ENCODE peak calls at places on chromosomes 2 and 18, in seven cellular contexts. M is cardiac fibroblast, P is immature natural killer cell, B is T-helper 1 cell, W is SHP77, A is AG20443, F is HT1080. V is an unnamed sample.

GRCh38 chr18:48893559-48894265 is 57.1 kb downstream of the SMAD7 start:
- DNase-seq in M (no peak), A (no peak), B (no peak), P (no peak), W (peak), F (no peak), V (no peak)

GRCh38 chr2:121650554-121650930 is 1.3 kb upstream of the CLASP1 start:
- DNase-seq in A (peak), W (no peak), P (no peak), B (peak), M (peak), F (no peak), V (no peak)

GRCh38 chr18:59414254-59414653 is 55.2 kb upstream of the LMAN1 start:
- DNase-seq in P (no peak), A (no peak), B (no peak), M (no peak), W (no peak), F (no peak), V (no peak)

GRCh38 chr18:77369644-77370043 is 120.0 kb downstream of the GALR1 start:
- DNase-seq in P (no peak), A (no peak), F (no peak), M (no peak), W (no peak), B (no peak), V (no peak)

GRCh38 chr2:123514808-123515207 is 510.3 kb upstream of the CNTNAP5 start:
- DNase-seq in W (no peak), A (no peak), B (no peak), M (no peak), P (no peak), F (no peak), V (no peak)

GRCh38 chr2:191070276-191070675 is 56.3 kb upstream of the STAT1 start:
- DNase-seq in P (no peak), F (no peak), A (no peak), B (no peak), W (no peak), M (no peak), V (no peak)

GRCh38 chr2:42089340-42089925 is 41.6 kb downstream of the PKDCC start:
- DNase-seq in P (peak), A (peak), B (peak), W (peak), F (peak), M (peak), V (peak)

GRCh38 chr2:66867038-66867380 is 432.1 kb downstream of the MEIS1 start:
- DNase-seq in B (no peak), A (peak), W (no peak), F (no peak), M (peak), P (no peak), V (no peak)

GRCh38 chr2:56474412-56475158 is 290.8 kb downstream of the CCDC85A start:
- DNase-seq in M (peak), B (no peak), F (peak), A (peak), W (peak), P (no peak), V (no peak)

GRCh38 chr18:57430166-57430958 is 4.8 kb upstream of the ONECUT2 start:
- DNase-seq in M (no peak), A (no peak), W (no peak), B (no peak), P (no peak), F (no peak), V (no peak)

GRCh38 chr18:26482567-26482966 is 65.8 kb downstream of the KCTD1 start:
- DNase-seq in A (no peak), B (no peak), W (no peak), P (no peak), F (peak), M (no peak), V (no peak)

GRCh38 chr2:85786444-85786843 is 32.7 kb downstream of the ATOH8 start:
- DNase-seq in A (no peak), M (no peak), B (no peak), P (no peak), F (no peak), W (no peak), V (no peak)

GRCh38 chr2:211376410-211376809 is 820.0 kb downstream of the CPS1 start:
- DNase-seq in B (no peak), A (no peak), M (no peak), W (no peak), F (no peak), P (no peak), V (no peak)

GRCh38 chr18:56168049-56168781 is 470.2 kb downstream of the TXNL1 start:
- DNase-seq in W (no peak), A (peak), M (peak), F (peak), B (no peak), P (no peak), V (no peak)

GRCh38 chr2:72148391-72148974 is 821 bp upstream of the CYP26B1 start:
- DNase-seq in B (no peak), W (no peak), F (no peak), A (peak), P (no peak), M (peak), V (no peak)

GRCh38 chr18:36650206-36650605 is 178.6 kb downstream of the TPGS2 start:
- DNase-seq in M (no peak), F (no peak), A (no peak), W (no peak), P (no peak), B (no peak), V (no peak)